ENCODE peak calls at places on chromosomes 11 and 22, in five cellular contexts. I, Z, E, D and S are unnamed samples.

GRCh38 chr11:4826425-4826824 is 5.3 kb downstream of the OR51F2 start:
- DNase-seq in D (no peak), E (no peak), Z (peak), I (no peak), S (no peak)

GRCh38 chr22:25763239-25763777 is 21.3 kb downstream of the MYO18B start:
- DNase-seq in D (no peak), Z (no peak), E (no peak), I (no peak), S (no peak)

GRCh38 chr11:115548878-115549528 is 44.8 kb upstream of the CADM1 start:
- DNase-seq in D (no peak), E (no peak), I (no peak), Z (no peak), S (no peak)

GRCh38 chr22:47918276-47918928 is 1156.0 kb downstream of the TBC1D22A start:
- DNase-seq in D (no peak), Z (no peak), I (no peak), E (no peak), S (no peak)

GRCh38 chr22:46041642-46042041 is 64.7 kb upstream of the WNT7B start:
- DNase-seq in I (no peak), E (no peak), Z (no peak), D (no peak), S (no peak)

GRCh38 chr11:73833067-73833466 is 43.6 kb downstream of the COA4 start:
- DNase-seq in D (no peak), Z (no peak), E (no peak), I (no peak), S (no peak)

GRCh38 chr11:67157691-67158090 is 38.6 kb downstream of the KDM2A start:
- DNase-seq in E (no peak), Z (no peak), D (no peak), I (no peak), S (no peak)

GRCh38 chr11:40302669-40303068 is 1156.8 kb downstream of the LRRC4C start:
- DNase-seq in D (no peak), Z (no peak), I (no peak), E (no peak), S (no peak)

GRCh38 chr22:47898946-47899345 is 1136.5 kb downstream of the TBC1D22A start:
- DNase-seq in D (no peak), I (no peak), E (no peak), Z (no peak), S (no peak)

GRCh38 chr11:13324141-13324540 is 46.6 kb downstream of the BMAL1 start:
- DNase-seq in E (no peak), Z (no peak), I (no peak), D (no peak), S (no peak)

GRCh38 chr11:45997599-45997998 is 75.1 kb downstream of the LARGE2 start:
- DNase-seq in I (no peak), D (no peak), E (peak), Z (no peak), S (peak)

GRCh38 chr22:49244466-49245420 is 582.9 kb downstream of the BRD1 start:
- DNase-seq in Z (no peak), D (no peak), I (no peak), E (no peak), S (no peak)

GRCh38 chr11:69923641-69924307 is 104.6 kb upstream of the FGF3 start:
- DNase-seq in I (no peak), E (no peak), D (no peak), Z (no peak), S (no peak)

GRCh38 chr11:113841691-113842090 is 33.7 kb downstream of the USP28 start:
- DNase-seq in I (no peak), E (no peak), D (no peak), Z (no peak), S (no peak)

GRCh38 chr11:65420506-65421203 is 1.9 kb upstream of the NEAT1 start:
- DNase-seq in E (no peak), I (no peak), D (no peak), Z (no peak), S (no peak)

GRCh38 chr22:39206491-39206890 is 38.3 kb downstream of the PDGFB start:
- DNase-seq in Z (no peak), D (no peak), E (no peak), I (no peak), S (no peak)

GRCh38 chr11:19698493-19699292 is 13.9 kb upstream of the NAV2 start:
- DNase-seq in D (no peak), Z (peak), I (no peak), E (peak), S (no peak)

GRCh38 chr22:24503137-24503850 is 8.2 kb downstream of the UPB1 start:
- DNase-seq in Z (no peak), E (peak), D (peak), I (peak), S (peak)

GRCh38 chr22:20569059-20570058 is 61.9 kb downstream of the MED15 start:
- DNase-seq in Z (peak), E (peak), D (peak), I (peak), S (no peak)

GRCh38 chr11:62501432-62501891 is 45.1 kb downstream of the AHNAK start:
- DNase-seq in E (no peak), I (peak), Z (peak), D (no peak), S (peak)